ENCODE peak calls at places on chromosomes 1 and 21, in four cellular contexts. R is heart right ventricle, S is neural progenitor cell, G is tibial artery. T is an unnamed sample. For H3K4me1, the result is how much of the 10 kb centered on the place peaks cover.

GRCh38 chr1:207806531-207807394 is 54.9 kb downstream of the CD46 start:
- DNase-seq in S (no peak), R (no peak), G (peak), T (no peak)

GRCh38 chr1:21344750-21345443 is 54.6 kb upstream of the ECE1 start:
- DNase-seq in G (peak), R (no peak), S (peak), T (no peak)

GRCh38 chr1:35269190-35269988 is 880 bp downstream of the ZMYM4 start:
- DNase-seq in R (no peak), S (no peak), G (no peak), T (no peak)

GRCh38 chr1:173870252-173871075 is 2.3 kb downstream of the ZBTB37 start:
- DNase-seq in S (no peak), R (no peak), G (no peak), T (no peak)

GRCh38 chr1:180778782-180779398 is 133.8 kb upstream of the KIAA1614 start:
- DNase-seq in S (peak), G (no peak), R (no peak), T (no peak)

GRCh38 chr1:57475366-57475765 is 51.5 kb upstream of the DAB1 start:
- DNase-seq in R (no peak), S (no peak), G (no peak), T (no peak)

GRCh38 chr1:172401907-172402306 is 18.6 kb upstream of the C1orf105 start:
- DNase-seq in R (no peak), S (peak), G (no peak), T (no peak)

GRCh38 chr1:41919764-41920397 is 1.2 kb upstream of the HIVEP3 start:
- DNase-seq in G (peak), R (peak), S (peak), T (peak)

GRCh38 chr1:162696286-162696862 is 64.1 kb downstream of the DDR2 start:
- DNase-seq in G (peak), S (peak), R (peak), T (peak)

GRCh38 chr21:14080040-14080763 is 130.6 kb downstream of the LIPI start:
- DNase-seq in R (no peak), G (no peak), S (peak), T (no peak)

GRCh38 chr1:31765516-31765915 is 1.4 kb upstream of the ADGRB2 start:
- DNase-seq in G (no peak), S (no peak), R (no peak), T (no peak)

GRCh38 chr1:79380078-79380477 is 373.5 kb upstream of the ADGRL4 start:
- DNase-seq in R (no peak), G (no peak), S (no peak), T (no peak)

GRCh38 chr1:30600258-30600657 is 123.1 kb downstream of the MATN1 start:
- DNase-seq in R (no peak), G (no peak), S (no peak), T (no peak)

GRCh38 chr21:41730399-41730798 is 36.5 kb downstream of the RIPK4 start:
- DNase-seq in S (no peak), R (no peak), G (no peak), T (no peak)

GRCh38 chr1:24888971-24889670 is 41.0 kb downstream of the RUNX3 start:
- DNase-seq in R (no peak), G (no peak), S (no peak), T (no peak)

GRCh38 chr1:42957880-42958487 is 684 bp downstream of the SLC2A1 start:
- DNase-seq in G (peak), R (peak), S (peak), T (peak)

GRCh38 chr1:155643230-155643629 is 33.2 kb downstream of the MSTO1 start:
- DNase-seq in G (no peak), S (no peak), R (no peak), T (no peak)

GRCh38 chr1:14500912-14501311 is 97.6 kb upstream of the KAZN start:
- DNase-seq in G (no peak), S (no peak), R (no peak), T (no peak)

GRCh38 chr1:160942926-160943325 is 11.7 kb downstream of the ITLN2 start:
- DNase-seq in S (peak), G (no peak), R (no peak), T (no peak)

GRCh38 chr1:110291241-110292030 is 47.7 kb upstream of the RBM15 start:
- DNase-seq in R (no peak), S (no peak), G (no peak), T (no peak)

GRCh38 chr1:35535243-35535642 is 22.0 kb downstream of the KIAA0319L start:
- DNase-seq in R (no peak), S (no peak), G (no peak), T (no peak)

DNA sequence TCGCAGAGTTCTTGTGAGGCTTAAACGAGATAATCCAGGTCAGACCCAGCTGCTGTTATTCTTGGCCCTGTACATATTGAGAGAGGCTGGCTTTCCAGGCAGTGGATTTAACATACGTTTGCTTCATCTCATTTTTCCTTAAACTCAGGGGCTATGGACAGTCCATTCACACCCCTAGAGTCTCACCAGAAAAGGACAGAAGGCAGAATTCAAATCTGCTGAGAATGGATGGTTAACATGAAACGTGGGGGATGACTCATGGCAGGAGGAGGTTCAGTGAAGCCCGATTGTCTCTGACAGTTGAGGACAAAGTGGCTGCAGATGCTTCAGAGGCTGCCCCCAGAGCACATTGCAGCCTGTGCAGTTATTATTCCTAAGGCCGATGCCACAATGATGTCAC is 39.4 kb downstream of the TGFB2 start:
- DNase-seq in S (no peak), G (no peak), R (no peak), T (no peak)
- H3K4me1 ChIP-seq in S (under half), G (under half), R (under half), T (under half)

GRCh38 chr1:212665241-212666115 is 34.2 kb downstream of the BATF3 start:
- DNase-seq in S (peak), G (peak), R (peak), T (peak)
- H3K27ac ChIP-seq in S (no peak), G (peak), R (peak), T (peak)

GRCh38 chr1:185695299-185695698 is 38.9 kb upstream of the HMCN1 start:
- DNase-seq in G (no peak), R (no peak), S (no peak), T (no peak)
- TF ChIP-seq CTCF in G (no peak), R (peak), S (peak), T (no peak)

DNA sequence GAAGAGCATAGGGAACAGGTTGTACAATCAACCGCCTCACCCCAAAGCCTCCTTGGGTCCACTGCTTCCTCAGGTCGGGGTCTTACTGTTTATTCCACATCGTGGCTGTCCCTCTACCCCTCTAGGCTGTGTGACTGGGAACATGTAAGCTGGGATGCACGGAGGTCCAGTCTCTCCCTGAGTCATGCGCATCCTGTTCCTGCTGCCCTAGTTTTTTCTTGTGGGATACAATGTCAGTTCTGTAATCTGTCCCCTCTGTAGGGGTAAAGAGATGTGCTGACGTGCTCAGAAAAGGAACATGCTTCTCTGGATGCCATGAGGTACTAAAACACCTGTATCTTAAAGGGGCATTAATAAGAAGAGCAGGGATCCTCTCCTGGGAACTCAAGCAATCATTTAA is 66.2 kb downstream of the SLC45A1 start:
- DNase-seq in G (no peak), R (no peak), S (no peak), T (no peak)
- H3K4me1 ChIP-seq in G (half or more), R (half or more), S (half or more), T (half or more)

DNA sequence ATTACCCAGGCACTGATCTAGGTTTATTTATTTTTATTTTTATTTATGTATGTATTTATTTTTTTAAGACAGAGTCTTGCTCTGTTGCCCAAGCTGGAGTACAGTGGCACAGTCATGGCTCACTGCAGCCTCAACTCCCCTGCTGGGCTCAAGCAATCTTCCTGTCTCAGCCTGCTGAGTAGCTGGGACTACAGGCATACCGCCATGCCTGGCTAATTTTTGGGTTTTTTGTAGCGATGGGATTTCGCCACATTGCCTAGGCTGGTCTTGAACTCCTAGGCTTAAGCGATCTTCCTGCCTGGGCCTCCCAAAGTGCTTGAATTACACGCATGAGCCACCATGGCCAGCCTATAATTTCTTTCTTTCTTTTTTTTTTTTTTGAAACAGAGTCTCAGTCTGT is 9.4 kb downstream of the PHACTR4 start:
- DNase-seq in S (no peak), R (no peak), G (no peak), T (no peak)
- H3K27ac ChIP-seq in S (no peak), R (no peak), G (no peak), T (no peak)

GRCh38 chr1:86084998-86085397 is 71.6 kb downstream of the COL24A1 start:
- DNase-seq in R (no peak), G (no peak), S (no peak), T (no peak)

GRCh38 chr1:86085741-86086411 is 70.7 kb downstream of the COL24A1 start:
- DNase-seq in G (no peak), S (no peak), R (no peak), T (no peak)

GRCh38 chr1:86082183-86082582 is 74.4 kb downstream of the COL24A1 start:
- DNase-seq in R (no peak), G (no peak), S (no peak), T (no peak)
- TF ChIP-seq CTCF in R (no peak), G (no peak), S (peak), T (no peak)

GRCh38 chr21:43189936-43190335 is 21.1 kb downstream of the CRYAA start:
- DNase-seq in G (no peak), R (no peak), S (no peak), T (no peak)

GRCh38 chr21:43190544-43191340 is 21.9 kb downstream of the CRYAA start:
- DNase-seq in R (no peak), G (no peak), S (no peak), T (no peak)

GRCh38 chr21:43188181-43188580 is 19.4 kb downstream of the CRYAA start:
- DNase-seq in G (no peak), R (no peak), S (no peak), T (no peak)

GRCh38 chr21:43187715-43188114 is 18.9 kb downstream of the CRYAA start:
- DNase-seq in S (no peak), G (no peak), R (no peak), T (no peak)

DNA sequence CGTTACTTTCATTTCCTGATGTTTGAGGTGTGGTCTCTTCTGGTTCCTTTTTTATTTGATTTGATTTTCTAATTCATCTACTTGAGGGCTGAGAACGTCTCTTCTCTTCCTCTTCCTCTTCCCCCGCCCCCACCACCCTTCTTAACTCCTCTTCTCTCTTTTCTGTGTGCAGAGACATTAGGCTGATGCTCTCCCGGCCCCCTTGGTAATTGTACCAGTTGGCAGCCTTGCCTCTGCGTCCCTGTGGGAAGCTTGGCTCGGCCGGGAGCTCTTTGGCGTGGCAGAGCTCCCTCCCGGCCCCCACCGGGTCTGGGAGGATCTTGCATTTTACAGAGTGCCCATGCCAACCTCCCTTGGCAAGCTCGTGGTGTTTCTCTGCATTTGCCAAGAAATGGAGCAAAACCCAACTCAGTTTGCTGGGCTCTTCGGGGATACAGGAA is 19.9 kb downstream of the CRYAA start:
- DNase-seq in G (peak), R (peak), S (no peak), T (no peak)
- H3K4me1 ChIP-seq in G (under half), R (under half), S (under half), T (under half)

DNA sequence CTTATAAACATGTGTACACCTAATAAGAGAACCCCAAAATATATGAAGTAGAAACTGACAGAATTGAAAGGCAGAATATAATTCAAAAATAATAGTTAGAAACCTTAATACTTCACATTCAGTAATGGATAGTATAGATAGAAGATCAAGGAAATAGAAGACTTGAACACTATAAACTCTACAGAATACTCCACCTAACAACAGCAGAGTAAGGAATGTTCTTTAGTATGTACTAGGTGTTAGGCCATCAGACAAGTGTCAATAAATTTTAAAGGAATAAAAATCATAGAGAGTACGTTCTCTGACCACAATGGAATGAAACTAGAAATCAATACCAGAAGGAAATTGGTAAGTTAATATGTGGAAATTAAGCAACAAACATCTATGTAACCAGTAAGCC is 16.6 kb downstream of the ZNF644 start:
- DNase-seq in R (no peak), G (no peak), S (no peak), T (no peak)
- H3K27ac ChIP-seq in R (no peak), G (no peak), S (no peak), T (no peak)

T was measured in left ventricle myocardium inferior.